ENCODE peak calls at places on chromosome 21, in four cellular contexts. R is A673; A is CD4-positive, alpha-beta T cell; U is psoas muscle. V is an unnamed sample.

GRCh38 chr21:23977971-23978370 is 1629.3 kb downstream of the MRPL39 start:
- DNase-seq in U (no peak), A (no peak), R (no peak), V (no peak)

GRCh38 chr21:41358193-41359166 is 3.3 kb upstream of the MX2 start:
- DNase-seq in R (no peak), U (no peak), A (no peak), V (no peak)

GRCh38 chr21:35207322-35207721 is 158.2 kb upstream of the RUNX1 start:
- DNase-seq in U (peak), A (no peak), R (no peak), V (no peak)

GRCh38 chr21:31780944-31781343 is 49.0 kb upstream of the SCAF4 start:
- DNase-seq in U (no peak), R (no peak), A (no peak), V (no peak)

GRCh38 chr21:41317458-41317857 is 857 bp downstream of the FAM3B start:
- DNase-seq in R (no peak), A (no peak), U (no peak), V (no peak)

GRCh38 chr21:33266784-33267135 is 593 bp downstream of the IL10RB start:
- DNase-seq in R (no peak), U (no peak), A (peak), V (no peak)

GRCh38 chr21:14900058-14900457 is 164.7 kb downstream of the NRIP1 start:
- DNase-seq in A (no peak), R (no peak), U (no peak), V (no peak)

GRCh38 chr21:35259452-35259851 is 210.3 kb upstream of the RUNX1 start:
- DNase-seq in A (no peak), R (no peak), U (no peak), V (no peak)

GRCh38 chr21:36874665-36875064 is 91.8 kb downstream of the HLCS start:
- DNase-seq in A (no peak), U (no peak), R (no peak), V (no peak)

GRCh38 chr21:32713726-32714125 is 14.1 kb downstream of the SYNJ1 start:
- DNase-seq in R (no peak), A (no peak), U (no peak), V (no peak)

GRCh38 chr21:42520628-42521253 is 7.1 kb downstream of the SLC37A1 start:
- DNase-seq in U (no peak), A (no peak), R (no peak), V (peak)
- TF ChIP-seq CTCF in U (no peak), A (no peak), R (no peak), V (peak)

DNA sequence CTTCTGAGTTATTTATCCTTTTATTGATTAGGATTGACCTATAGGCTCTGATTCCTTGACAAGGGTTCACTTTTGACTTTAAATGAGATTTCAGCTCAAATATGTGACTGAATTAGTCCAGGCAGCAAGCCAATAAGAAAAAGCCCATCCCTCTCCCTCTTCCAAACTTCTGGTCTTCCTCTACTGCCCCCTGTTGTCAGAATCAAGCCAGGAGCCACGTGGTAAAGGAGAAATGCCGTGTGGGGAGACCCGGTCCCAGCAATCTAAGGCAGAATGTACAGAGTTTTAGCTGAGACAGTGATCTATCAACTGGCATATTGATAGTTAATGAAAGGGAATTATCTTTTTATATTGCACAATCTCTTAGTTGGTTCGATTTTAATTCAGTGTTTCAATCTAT is 5.2 kb downstream of the ADAMTS5 start:
- DNase-seq in R (peak), U (no peak), A (no peak), V (no peak)
- TF ChIP-seq CTCF in R (peak), U (no peak), A (no peak), V (peak)

DNA sequence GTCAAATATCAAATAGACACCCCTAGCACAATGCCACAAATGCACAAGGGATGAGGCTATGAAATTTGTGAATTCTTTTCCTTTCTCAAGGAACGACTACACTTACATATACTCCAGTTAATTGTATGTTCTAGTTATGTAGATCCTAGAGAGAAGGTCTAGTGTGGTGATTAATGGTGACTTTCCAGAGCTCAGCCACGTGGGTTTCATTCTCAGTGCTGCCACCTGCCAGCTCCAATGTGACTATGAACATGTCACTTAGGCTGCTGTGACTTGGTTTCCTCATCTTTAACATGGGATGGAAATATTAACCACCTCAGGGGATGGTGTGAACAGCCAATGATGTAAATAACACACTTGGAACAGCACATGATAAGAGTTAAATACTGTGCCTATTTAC is 138.3 kb downstream of the APP start:
- DNase-seq in A (no peak), U (no peak), R (no peak), V (no peak)
- TF ChIP-seq CTCF in A (no peak), U (no peak), R (peak), V (no peak)

DNA sequence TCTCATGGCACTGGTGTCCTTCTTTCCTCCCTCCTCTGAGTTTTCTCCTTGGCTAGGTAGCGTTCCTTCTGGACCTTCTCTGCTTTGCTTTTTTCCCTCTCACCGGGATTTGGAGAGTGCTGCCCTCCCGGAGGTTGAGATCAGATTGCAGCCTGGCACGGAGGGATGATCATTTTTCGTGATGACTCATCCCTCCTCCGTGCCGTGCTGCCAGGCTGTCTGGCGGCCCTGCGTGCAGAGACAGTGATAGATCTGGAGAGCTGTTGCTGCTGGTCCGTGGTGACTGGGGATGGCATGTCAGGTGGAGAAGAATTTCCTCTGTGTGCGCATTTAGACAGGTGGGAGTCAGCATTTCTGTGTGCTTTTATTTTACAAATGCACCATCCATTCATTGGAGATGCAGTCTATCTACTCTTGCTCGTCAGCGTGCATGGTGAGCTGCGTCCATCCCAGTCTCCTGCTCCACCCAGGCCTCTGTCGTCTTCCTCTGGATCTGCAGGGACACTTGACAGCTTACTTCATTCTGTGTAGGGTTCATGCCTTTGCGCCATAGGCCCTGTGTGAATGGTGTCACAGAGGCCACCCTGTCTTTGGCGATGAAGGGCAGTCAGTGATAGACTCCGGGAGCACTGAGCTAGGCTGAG is 104.4 kb downstream of the PCBP3 start:
- DNase-seq in U (no peak), A (no peak), R (peak), V (no peak)
- TF ChIP-seq CTCF in U (peak), A (no peak), R (peak), V (no peak)

GRCh38 chr21:38171723-38172344 is 85.0 kb upstream of the KCNJ15 start:
- DNase-seq in R (no peak), A (no peak), U (no peak), V (peak)
- TF ChIP-seq CTCF in R (no peak), A (no peak), U (no peak), V (no peak)

GRCh38 chr21:18499761-18500376 is 96.3 kb upstream of the TMPRSS15 start:
- DNase-seq in U (no peak), A (peak), R (peak), V (peak)
- TF ChIP-seq CTCF in U (peak), A (peak), R (peak), V (peak)